ENCODE peak calls at places on chromosomes 11 and 22, in seven cellular contexts. One of them, this sample, is unnamed.

GRCh38 chr11:75603791-75604736 is 42.0 kb downstream of the SERPINH1 start:
- DNase-seq in neural progenitor cell: no peak
- DNase-seq in epithelial cell of esophagus: peak; percentile 89
- DNase-seq in lung: peak; percentile 51
- DNase-seq in IMR-90: peak; percentile 96
- DNase-seq in lower lobe of right lung: no peak
- DNase-seq in BJ: peak; percentile 59
- DNase-seq in this sample: peak; percentile 96

GRCh38 chr22:42294034-42294985 is 23.9 kb upstream of the TCF20 start:
- DNase-seq in neural progenitor cell: peak; percentile 93
- DNase-seq in epithelial cell of esophagus: peak; percentile 68
- DNase-seq in lung: no peak
- DNase-seq in IMR-90: peak; percentile 41
- DNase-seq in lower lobe of right lung: no peak
- DNase-seq in BJ: no peak
- DNase-seq in this sample: peak; percentile 31

GRCh38 chr11:119416606-119417580 is 6.1 kb downstream of the THY1 start:
- DNase-seq in neural progenitor cell: no peak
- DNase-seq in epithelial cell of esophagus: peak; percentile 27
- DNase-seq in lung: no peak
- DNase-seq in IMR-90: peak; percentile 59
- DNase-seq in lower lobe of right lung: no peak
- DNase-seq in BJ: no peak
- DNase-seq in this sample: peak; percentile 73

GRCh38 chr11:25981998-25982397 is 349.9 kb upstream of the ANO3 start:
- DNase-seq in neural progenitor cell: peak; percentile 65
- DNase-seq in epithelial cell of esophagus: peak; percentile 73
- DNase-seq in lung: no peak
- DNase-seq in IMR-90: peak; percentile 77
- DNase-seq in lower lobe of right lung: no peak
- DNase-seq in BJ: peak; percentile 16
- DNase-seq in this sample: peak; percentile 84

GRCh38 chr11:134362192-134362901 is 30.6 kb downstream of the GLB1L2 start:
- DNase-seq in neural progenitor cell: no peak
- DNase-seq in epithelial cell of esophagus: no peak
- DNase-seq in lung: no peak
- DNase-seq in IMR-90: no peak
- DNase-seq in lower lobe of right lung: peak; percentile 40
- DNase-seq in BJ: no peak
- DNase-seq in this sample: no peak

GRCh38 chr11:13364388-13364787 is 86.8 kb downstream of the BMAL1 start:
- DNase-seq in neural progenitor cell: no peak
- DNase-seq in epithelial cell of esophagus: peak; percentile 35
- DNase-seq in lung: no peak
- DNase-seq in IMR-90: no peak
- DNase-seq in lower lobe of right lung: no peak
- DNase-seq in BJ: no peak
- DNase-seq in this sample: peak; percentile 16

GRCh38 chr11:36155770-36156485 is 133.3 kb downstream of the COMMD9 start:
- DNase-seq in neural progenitor cell: no peak
- DNase-seq in epithelial cell of esophagus: peak; percentile 72
- DNase-seq in lung: no peak
- DNase-seq in IMR-90: peak; percentile 78
- DNase-seq in lower lobe of right lung: no peak
- DNase-seq in BJ: no peak
- DNase-seq in this sample: peak; percentile 75

GRCh38 chr11:69307421-69307820 is 13.5 kb downstream of the MYEOV start:
- DNase-seq in neural progenitor cell: no peak
- DNase-seq in epithelial cell of esophagus: no peak
- DNase-seq in lung: no peak
- DNase-seq in IMR-90: no peak
- DNase-seq in lower lobe of right lung: no peak
- DNase-seq in BJ: no peak
- DNase-seq in this sample: no peak

GRCh38 chr11:103842795-103843194 is 193.6 kb upstream of the DDI1 start:
- DNase-seq in neural progenitor cell: peak; percentile 42
- DNase-seq in epithelial cell of esophagus: no peak
- DNase-seq in lung: no peak
- DNase-seq in IMR-90: peak; percentile 94
- DNase-seq in lower lobe of right lung: no peak
- DNase-seq in BJ: peak; percentile 70
- DNase-seq in this sample: peak; percentile 93

GRCh38 chr11:123166095-123166559 is 28.9 kb downstream of the CLMP start:
- DNase-seq in neural progenitor cell: peak; percentile 70
- DNase-seq in epithelial cell of esophagus: peak; percentile 67
- DNase-seq in lung: peak; percentile 31
- DNase-seq in IMR-90: peak; percentile 97
- DNase-seq in lower lobe of right lung: peak; percentile 51
- DNase-seq in BJ: no peak
- DNase-seq in this sample: peak; percentile 55

GRCh38 chr22:46259374-46259773 is 3.8 kb downstream of the PKDREJ start:
- DNase-seq in neural progenitor cell: no peak
- DNase-seq in epithelial cell of esophagus: no peak
- DNase-seq in lung: no peak
- DNase-seq in IMR-90: no peak
- DNase-seq in lower lobe of right lung: no peak
- DNase-seq in BJ: no peak
- DNase-seq in this sample: no peak

GRCh38 chr22:41262250-41262765 is 21.6 kb upstream of the CHADL start:
- DNase-seq in neural progenitor cell: no peak
- DNase-seq in epithelial cell of esophagus: no peak
- DNase-seq in lung: no peak
- DNase-seq in IMR-90: no peak
- DNase-seq in lower lobe of right lung: no peak
- DNase-seq in BJ: no peak
- DNase-seq in this sample: no peak

GRCh38 chr11:64241175-64241429 is 207 bp downstream of the FKBP2 start:
- DNase-seq in neural progenitor cell: no peak
- DNase-seq in epithelial cell of esophagus: no peak
- DNase-seq in lung: no peak
- DNase-seq in IMR-90: no peak
- DNase-seq in lower lobe of right lung: no peak
- DNase-seq in BJ: no peak
- DNase-seq in this sample: no peak

GRCh38 chr11:110069158-110069737 is 23.9 kb upstream of the ZC3H12C start:
- DNase-seq in neural progenitor cell: no peak
- DNase-seq in epithelial cell of esophagus: peak; percentile 93
- DNase-seq in lung: peak; percentile 41
- DNase-seq in IMR-90: peak; percentile 88
- DNase-seq in lower lobe of right lung: peak; percentile 62
- DNase-seq in BJ: no peak
- DNase-seq in this sample: peak; percentile 80

GRCh38 chr11:43835104-43835503 is 45.5 kb upstream of the ALKBH3 start:
- DNase-seq in neural progenitor cell: peak; percentile 63
- DNase-seq in epithelial cell of esophagus: no peak
- DNase-seq in lung: no peak
- DNase-seq in IMR-90: no peak
- DNase-seq in lower lobe of right lung: no peak
- DNase-seq in BJ: no peak
- DNase-seq in this sample: no peak

GRCh38 chr22:32327596-32328171 is 30.0 kb upstream of the RFPL3 start:
- DNase-seq in neural progenitor cell: no peak
- DNase-seq in epithelial cell of esophagus: no peak
- DNase-seq in lung: no peak
- DNase-seq in IMR-90: no peak
- DNase-seq in lower lobe of right lung: no peak
- DNase-seq in BJ: no peak
- DNase-seq in this sample: no peak

GRCh38 chr11:21635359-21635758 is 557.5 kb upstream of the ANO5 start:
- DNase-seq in neural progenitor cell: no peak
- DNase-seq in epithelial cell of esophagus: no peak
- DNase-seq in lung: no peak
- DNase-seq in IMR-90: no peak
- DNase-seq in lower lobe of right lung: no peak
- DNase-seq in BJ: no peak
- DNase-seq in this sample: no peak

GRCh38 chr11:111344032-111344431 is 35.0 kb downstream of the POU2AF1 start:
- DNase-seq in neural progenitor cell: no peak
- DNase-seq in epithelial cell of esophagus: peak; percentile 27
- DNase-seq in lung: peak; percentile 65
- DNase-seq in IMR-90: peak; percentile 79
- DNase-seq in lower lobe of right lung: peak; percentile 56
- DNase-seq in BJ: peak; percentile 31
- DNase-seq in this sample: peak; percentile 96

GRCh38 chr11:67371549-67372231 is 1.7 kb downstream of the CLCF1 start:
- DNase-seq in neural progenitor cell: peak; percentile 64
- DNase-seq in epithelial cell of esophagus: peak; percentile 58
- DNase-seq in lung: no peak
- DNase-seq in IMR-90: peak; percentile 52
- DNase-seq in lower lobe of right lung: peak; percentile 64
- DNase-seq in BJ: no peak
- DNase-seq in this sample: peak; percentile 61

GRCh38 chr11:64590763-64591221 is at the start of gene SLC22A12:
- DNase-seq in neural progenitor cell: no peak
- DNase-seq in epithelial cell of esophagus: no peak
- DNase-seq in lung: no peak
- DNase-seq in IMR-90: no peak
- DNase-seq in lower lobe of right lung: peak; percentile 22
- DNase-seq in BJ: no peak
- DNase-seq in this sample: no peak

DNA sequence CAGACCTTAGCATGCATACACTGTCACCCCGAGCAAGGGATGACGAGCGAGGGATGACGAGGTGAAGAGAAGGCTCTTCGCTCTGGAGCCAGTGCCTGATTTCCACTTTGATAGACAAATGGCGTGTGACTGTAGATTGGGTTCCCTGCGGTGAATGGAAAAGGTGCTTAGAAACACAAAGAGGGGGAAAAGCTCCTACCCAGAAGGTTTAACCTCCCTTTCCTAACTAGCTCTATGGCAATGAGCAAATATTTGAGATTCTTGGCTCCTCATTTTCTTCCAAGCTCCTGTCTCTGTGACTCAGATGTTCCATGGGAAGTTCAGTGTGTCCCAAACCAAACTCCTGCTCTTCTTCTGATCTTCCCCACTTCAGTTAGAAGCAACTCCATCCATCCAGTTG is 108.1 kb upstream of the CADM1 start:
- DNase-seq in neural progenitor cell: peak; percentile 43
- DNase-seq in epithelial cell of esophagus: no peak
- DNase-seq in lung: no peak
- DNase-seq in IMR-90: peak; percentile 50
- DNase-seq in lower lobe of right lung: no peak
- DNase-seq in BJ: no peak
- DNase-seq in this sample: no peak
- TF ChIP-seq CTCF in neural progenitor cell: no peak
- TF ChIP-seq CTCF in epithelial cell of esophagus: no peak
- TF ChIP-seq CTCF in lung: no peak
- TF ChIP-seq CTCF in IMR-90: no peak
- TF ChIP-seq CTCF in lower lobe of right lung: no peak
- TF ChIP-seq CTCF in BJ: no peak
- TF ChIP-seq CTCF in this sample: no peak

GRCh38 chr22:37281646-37282384 is 493 bp upstream of the CYTH4 start:
- DNase-seq in neural progenitor cell: no peak
- DNase-seq in epithelial cell of esophagus: no peak
- DNase-seq in lung: no peak
- DNase-seq in IMR-90: no peak
- DNase-seq in lower lobe of right lung: no peak
- DNase-seq in BJ: no peak
- DNase-seq in this sample: no peak
- H3K4me3 ChIP-seq in neural progenitor cell: no peak overlapping the region
- H3K4me3 ChIP-seq in epithelial cell of esophagus: no peak overlapping the region
- H3K4me3 ChIP-seq in lung: no peak overlapping the region
- H3K4me3 ChIP-seq in IMR-90: no peak overlapping the region
- H3K4me3 ChIP-seq in lower lobe of right lung: peak overlapping the region; percentile 62
- H3K4me3 ChIP-seq in BJ: no peak overlapping the region
- H3K4me3 ChIP-seq in this sample: no peak overlapping the region

GRCh38 chr22:38861170-38861874 is 10.7 kb downstream of the CBX6 start:
- DNase-seq in neural progenitor cell: no peak
- DNase-seq in epithelial cell of esophagus: no peak
- DNase-seq in lung: no peak
- DNase-seq in IMR-90: no peak
- DNase-seq in lower lobe of right lung: no peak
- DNase-seq in BJ: no peak
- DNase-seq in this sample: peak; percentile 25
- TF ChIP-seq CTCF in neural progenitor cell: peak; percentile 20
- TF ChIP-seq CTCF in epithelial cell of esophagus: no peak
- TF ChIP-seq CTCF in lung: no peak
- TF ChIP-seq CTCF in IMR-90: peak; percentile 20
- TF ChIP-seq CTCF in lower lobe of right lung: no peak
- TF ChIP-seq CTCF in BJ: peak; percentile 36
- TF ChIP-seq CTCF in this sample: peak; percentile 31

GRCh38 chr11:27468209-27468608 is 4.4 kb downstream of the LGR4 start:
- DNase-seq in neural progenitor cell: no peak
- DNase-seq in epithelial cell of esophagus: peak; percentile 89
- DNase-seq in lung: no peak
- DNase-seq in IMR-90: peak; percentile 53
- DNase-seq in lower lobe of right lung: no peak
- DNase-seq in BJ: peak; percentile 51
- DNase-seq in this sample: peak; percentile 67
- H3K4me3 ChIP-seq in neural progenitor cell: peak overlapping the region; percentile 85
- H3K4me3 ChIP-seq in epithelial cell of esophagus: peak overlapping the region; percentile 9
- H3K4me3 ChIP-seq in lung: no peak overlapping the region
- H3K4me3 ChIP-seq in IMR-90: no peak overlapping the region
- H3K4me3 ChIP-seq in lower lobe of right lung: no peak overlapping the region
- H3K4me3 ChIP-seq in BJ: no peak overlapping the region
- H3K4me3 ChIP-seq in this sample: no peak overlapping the region

GRCh38 chr11:95135155-95135554 is 45.5 kb downstream of the ENDOD1 start:
- DNase-seq in neural progenitor cell: no peak
- DNase-seq in epithelial cell of esophagus: peak; percentile 45
- DNase-seq in lung: no peak
- DNase-seq in IMR-90: no peak
- DNase-seq in lower lobe of right lung: no peak
- DNase-seq in BJ: no peak
- DNase-seq in this sample: peak; percentile 27

GRCh38 chr11:95135880-95136279 is 46.2 kb downstream of the ENDOD1 start:
- DNase-seq in neural progenitor cell: no peak
- DNase-seq in epithelial cell of esophagus: no peak
- DNase-seq in lung: no peak
- DNase-seq in IMR-90: no peak
- DNase-seq in lower lobe of right lung: no peak
- DNase-seq in BJ: no peak
- DNase-seq in this sample: no peak

GRCh38 chr11:95137299-95137698 is 47.7 kb downstream of the ENDOD1 start:
- DNase-seq in neural progenitor cell: no peak
- DNase-seq in epithelial cell of esophagus: no peak
- DNase-seq in lung: no peak
- DNase-seq in IMR-90: no peak
- DNase-seq in lower lobe of right lung: no peak
- DNase-seq in BJ: no peak
- DNase-seq in this sample: no peak

GRCh38 chr11:95140397-95141030 is 50.9 kb downstream of the ENDOD1 start:
- DNase-seq in neural progenitor cell: no peak
- DNase-seq in epithelial cell of esophagus: peak; percentile 78
- DNase-seq in lung: no peak
- DNase-seq in IMR-90: peak; percentile 76
- DNase-seq in lower lobe of right lung: no peak
- DNase-seq in BJ: no peak
- DNase-seq in this sample: peak; percentile 64

DNA sequence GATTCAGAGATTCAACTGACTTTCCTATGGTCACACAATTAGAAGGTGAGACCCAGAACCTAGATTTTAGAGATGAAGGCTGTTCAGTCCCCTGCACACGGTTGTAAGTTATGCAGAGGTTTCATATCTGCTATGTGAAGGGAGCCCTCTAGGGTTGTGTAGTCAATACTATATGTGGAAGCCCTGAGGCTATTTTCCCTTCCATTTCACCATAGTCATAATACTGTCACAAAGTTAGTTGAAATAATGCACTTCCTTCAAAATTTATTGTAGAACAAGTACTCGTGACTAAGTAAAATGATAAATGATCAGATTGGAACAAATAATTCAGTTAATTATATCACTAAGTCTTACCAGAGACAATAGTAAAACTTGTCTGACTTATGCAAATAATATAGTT is 48.8 kb downstream of the ENDOD1 start:
- DNase-seq in neural progenitor cell: no peak
- DNase-seq in epithelial cell of esophagus: peak; percentile 44
- DNase-seq in lung: no peak
- DNase-seq in IMR-90: no peak
- DNase-seq in lower lobe of right lung: no peak
- DNase-seq in BJ: no peak
- DNase-seq in this sample: peak; percentile 28
- TF ChIP-seq CTCF in neural progenitor cell: peak; percentile 32
- TF ChIP-seq CTCF in epithelial cell of esophagus: no peak
- TF ChIP-seq CTCF in lung: no peak
- TF ChIP-seq CTCF in IMR-90: peak; percentile 23
- TF ChIP-seq CTCF in lower lobe of right lung: no peak
- TF ChIP-seq CTCF in BJ: peak; percentile 10
- TF ChIP-seq CTCF in this sample: peak; percentile 30

This sample was measured in fibroblast of mammary gland.